ENCODE peak calls at places on chromosomes 1 and 21, in four cellular contexts. U, F, A and V are unnamed samples.

GRCh38 chr1:227718932-227719331 is 16.2 kb downstream of the JMJD4 start:
- DNase-seq in A (no peak), U (no peak), F (no peak), V (no peak)

GRCh38 chr1:25766721-25767436 is 33.1 kb upstream of the SELENON start:
- DNase-seq in A (no peak), F (no peak), U (no peak), V (no peak)

GRCh38 chr1:210445931-210446330 is 117.2 kb downstream of the HHAT start:
- DNase-seq in F (no peak), A (no peak), U (no peak), V (no peak)

GRCh38 chr1:227234998-227235405 is 83.3 kb downstream of the CDC42BPA start:
- DNase-seq in U (peak; percentile 27), F (no peak), A (peak; percentile 82), V (peak; percentile 21)

GRCh38 chr1:77100870-77101269 is 118.4 kb downstream of the PIGK start:
- DNase-seq in F (no peak), U (no peak), A (peak; percentile 14), V (no peak)

GRCh38 chr1:149888999-149889289 is 10.4 kb upstream of the BOLA1 start:
- DNase-seq in F (no peak), A (peak; percentile 65), U (no peak), V (no peak)

GRCh38 chr1:192747305-192747704 is 61.5 kb upstream of the RGS2 start:
- DNase-seq in U (no peak), F (no peak), A (peak; percentile 64), V (no peak)

GRCh38 chr21:45421071-45421845 is 16.3 kb downstream of the COL18A1 start:
- DNase-seq in A (no peak), F (no peak), U (no peak), V (no peak)

GRCh38 chr1:61253912-61254628 is 171.7 kb downstream of the NFIA start:
- DNase-seq in A (peak; percentile 47), U (no peak), F (no peak), V (no peak)

GRCh38 chr1:150973258-150973825 is 1.3 kb downstream of the CERS2 start:
- DNase-seq in F (no peak), U (peak; percentile 42), A (no peak), V (peak; percentile 36)

GRCh38 chr1:201155354-201155753 is 1.1 kb upstream of the TMEM9 start:
- DNase-seq in F (no peak), A (no peak), U (no peak), V (no peak)

GRCh38 chr21:35178812-35179211 is 129.7 kb upstream of the RUNX1 start:
- DNase-seq in U (no peak), A (no peak), F (no peak), V (no peak)

GRCh38 chr1:96072021-96072420 is 649.6 kb upstream of the PTBP2 start:
- DNase-seq in A (no peak), F (no peak), U (no peak), V (no peak)

GRCh38 chr1:32816676-32817158 is 441 bp downstream of the YARS1 start:
- DNase-seq in A (peak; percentile 49), U (no peak), F (no peak), V (no peak)

GRCh38 chr1:172662464-172663109 is 3.7 kb downstream of the FASLG start:
- DNase-seq in U (peak; percentile 60), A (peak; percentile 91), F (peak; percentile 44), V (peak; percentile 57)

GRCh38 chr1:9561429-9561828 is 22.2 kb downstream of the SLC25A33 start:
- DNase-seq in U (no peak), A (peak; percentile 97), F (no peak), V (no peak)

GRCh38 chr1:37410080-37410479 is 64.3 kb upstream of the ZC3H12A start:
- DNase-seq in F (no peak), U (no peak), A (no peak), V (no peak)

GRCh38 chr1:206745301-206745700 is 25.3 kb upstream of the IL19 start:
- DNase-seq in U (no peak), F (no peak), A (no peak), V (no peak)

GRCh38 chr1:121516279-121516967 is 331.6 kb downstream of the SRGAP2C start:
- DNase-seq in U (no peak), A (no peak), F (peak; percentile 7), V (no peak)

GRCh38 chr21:24995206-24995605 is 612.1 kb downstream of the MRPL39 start:
- DNase-seq in F (no peak), A (no peak), U (no peak), V (no peak)

GRCh38 chr1:30697571-30697970 is 25.8 kb downstream of the MATN1 start:
- DNase-seq in F (no peak), A (no peak), U (peak; percentile 76), V (peak; percentile 67)

GRCh38 chr1:27872059-27872801 is at the start of gene THEMIS2:
- DNase-seq in F (no peak), U (peak; percentile 93), A (peak; percentile 33), V (peak; percentile 91)

GRCh38 chr21:45081636-45082035 is 7.3 kb downstream of the ADARB1 start:
- DNase-seq in U (no peak), A (no peak), F (no peak), V (no peak)

GRCh38 chr1:229342902-229343587 is at the start of gene CCSAP:
- DNase-seq in A (peak; percentile 33), U (peak; percentile 72), F (no peak), V (peak; percentile 68)

GRCh38 chr1:197327776-197328364 is 59.8 kb downstream of the CRB1 start:
- DNase-seq in U (no peak), A (peak; percentile 42), F (no peak), V (no peak)

GRCh38 chr1:61400131-61400530 is 317.8 kb downstream of the NFIA start:
- DNase-seq in U (no peak), F (no peak), A (no peak), V (no peak)

GRCh38 chr1:93658188-93658587 is 23.4 kb downstream of the BCAR3 start:
- DNase-seq in A (no peak), U (no peak), F (no peak), V (no peak)

GRCh38 chr1:226549094-226549936 is 751 bp downstream of the STUM start:
- DNase-seq in F (no peak), A (no peak), U (peak; percentile 56), V (peak; percentile 40)

GRCh38 chr1:171841931-171842723 is 829 bp downstream of the DNM3 start:
- DNase-seq in F (no peak), U (peak; percentile 35), A (no peak), V (peak; percentile 20)

GRCh38 chr1:46530791-46531409 is 20.5 kb downstream of the KNCN start:
- DNase-seq in U (no peak), A (no peak), F (no peak), V (no peak)
- TF ChIP-seq CTCF in U (no peak), A (peak; percentile 16), F (peak; percentile 1), V (no peak)

DNA sequence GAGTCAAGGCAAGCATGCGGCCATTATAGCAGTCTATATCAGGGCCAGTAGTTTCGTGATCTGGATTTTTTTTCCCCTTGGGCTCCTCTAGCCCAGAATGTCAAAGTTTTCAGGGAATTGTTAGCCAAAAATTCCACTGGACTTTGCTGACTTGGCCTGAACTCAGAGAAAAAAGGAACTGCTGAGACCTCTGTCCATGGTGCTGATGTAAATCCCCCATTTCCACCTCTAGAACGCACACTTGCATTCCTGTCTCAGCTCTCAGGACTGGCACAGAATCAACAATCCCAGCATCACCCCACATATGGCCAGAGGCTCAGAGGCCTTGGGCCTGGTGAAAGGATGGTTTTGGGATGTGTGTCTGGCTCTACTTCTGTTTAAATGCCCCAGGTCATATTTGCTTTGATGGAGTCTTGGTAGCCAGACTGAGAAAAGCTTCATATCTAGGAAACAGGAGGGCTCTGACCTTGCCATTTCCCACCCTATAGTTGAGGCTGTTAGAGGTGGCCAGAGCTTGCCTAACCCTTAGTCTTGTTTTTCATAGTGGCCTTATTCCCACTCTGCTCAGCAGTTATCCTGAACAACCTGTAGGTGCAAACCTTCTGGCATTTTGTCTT is 16.9 kb upstream of the EFCAB14 start:
- DNase-seq in U (peak; percentile 35), F (no peak), A (peak; percentile 82), V (peak; percentile 37)
- TF ChIP-seq CTCF in U (peak; percentile 23), F (peak; percentile 34), A (peak; percentile 60), V (peak; percentile 42)

DNA sequence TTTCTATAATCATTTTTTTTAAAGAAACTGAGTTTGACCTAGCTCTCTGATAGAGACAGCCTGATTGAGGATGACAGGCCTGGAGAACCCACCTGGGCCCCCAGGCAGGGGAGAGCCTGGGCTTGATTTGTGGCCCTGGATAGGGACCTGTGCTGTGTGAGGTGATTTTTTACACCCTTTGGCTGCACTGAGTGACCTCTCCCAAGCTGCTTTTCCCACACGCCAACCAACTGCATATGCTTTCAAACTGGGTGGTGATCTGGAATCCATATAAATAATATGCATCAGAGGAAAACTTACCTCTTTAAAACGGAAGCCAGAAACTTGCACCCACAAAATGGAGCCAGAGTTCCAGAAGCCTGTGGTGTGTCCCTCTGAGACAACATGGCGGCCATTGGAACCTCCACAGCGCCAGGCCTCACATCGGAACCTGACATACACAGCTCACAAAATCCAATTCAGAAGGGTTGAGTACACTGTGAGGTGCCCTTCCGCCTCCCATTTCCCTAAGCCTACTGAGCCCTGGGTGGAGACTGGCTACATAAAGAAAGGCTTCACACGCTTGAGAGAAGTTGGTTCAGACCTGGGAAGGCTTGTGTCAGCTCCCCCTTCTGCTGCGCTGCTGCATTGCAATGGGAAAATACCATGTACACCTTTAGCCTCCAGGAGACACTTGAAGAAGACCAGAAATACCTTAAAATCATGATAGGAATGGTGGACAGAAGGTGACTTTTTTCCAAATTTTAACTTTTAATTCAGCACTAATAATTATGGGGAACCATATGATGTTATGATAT is 160.7 kb downstream of the HHIPL2 start:
- DNase-seq in A (no peak), F (no peak), U (no peak), V (no peak)
- TF ChIP-seq CTCF in A (peak; percentile 0), F (peak; percentile 39), U (peak; percentile 24), V (no peak)

GRCh38 chr1:115142616-115143015 is 53.3 kb upstream of the TSPAN2 start:
- DNase-seq in U (no peak), A (peak; percentile 49), F (no peak), V (no peak)
- TF ChIP-seq CTCF in U (no peak), A (peak; percentile 30), F (no peak), V (no peak)